ENCODE peak calls at places on chromosome 10, in four cellular contexts. One of them, this sample, is unnamed.

GRCh38 chr10:124990671-124991625 is 49.0 kb downstream of the ZRANB1 start:
- DNase-seq in K562: no peak
- DNase-seq in A549: no peak
- DNase-seq in GM12878: no peak
- DNase-seq in this sample: no peak

GRCh38 chr10:77927343-77928256 is 1.0 kb upstream of the DLG5 start:
- DNase-seq in GM12878: no peak
- DNase-seq in K562: no peak
- DNase-seq in A549: no peak
- DNase-seq in this sample: no peak

GRCh38 chr10:13528138-13528874 is 508 bp downstream of the BEND7 start:
- DNase-seq in K562: peak
- DNase-seq in A549: peak
- DNase-seq in GM12878: no peak
- DNase-seq in this sample: no peak

GRCh38 chr10:15510963-15511362 is 139.9 kb upstream of the FAM171A1 start:
- DNase-seq in A549: no peak
- DNase-seq in GM12878: no peak
- DNase-seq in K562: no peak
- DNase-seq in this sample: no peak

GRCh38 chr10:101829561-101830315 is 11.5 kb upstream of the OGA start:
- DNase-seq in GM12878: no peak
- DNase-seq in K562: peak
- DNase-seq in A549: no peak
- DNase-seq in this sample: no peak

GRCh38 chr10:98349508-98349922 is 65.5 kb downstream of the PYROXD2 start:
- DNase-seq in K562: no peak
- DNase-seq in A549: no peak
- DNase-seq in GM12878: no peak
- DNase-seq in this sample: no peak

GRCh38 chr10:81872206-81872605 is 2.8 kb upstream of the NRG3 start:
- DNase-seq in GM12878: no peak
- DNase-seq in A549: no peak
- DNase-seq in K562: no peak
- DNase-seq in this sample: no peak

GRCh38 chr10:75018873-75019272 is 92.6 kb upstream of the SAMD8 start:
- DNase-seq in GM12878: no peak
- DNase-seq in A549: no peak
- DNase-seq in K562: no peak
- DNase-seq in this sample: no peak

GRCh38 chr10:131311661-131312260 is at the start of gene TCERG1L:
- DNase-seq in GM12878: no peak
- DNase-seq in A549: no peak
- DNase-seq in K562: no peak
- DNase-seq in this sample: no peak

GRCh38 chr10:85319150-85319549 is 990.8 kb downstream of the CCSER2 start:
- DNase-seq in GM12878: no peak
- DNase-seq in A549: no peak
- DNase-seq in K562: no peak
- DNase-seq in this sample: no peak

GRCh38 chr10:72126184-72126871 is 38.0 kb upstream of the SPOCK2 start:
- DNase-seq in GM12878: no peak
- DNase-seq in K562: peak
- DNase-seq in A549: peak
- DNase-seq in this sample: peak

GRCh38 chr10:97090035-97090434 is 95.7 kb downstream of the SLIT1 start:
- DNase-seq in GM12878: no peak
- DNase-seq in K562: no peak
- DNase-seq in A549: no peak
- DNase-seq in this sample: no peak

GRCh38 chr10:103683851-103684250 is 171.5 kb downstream of the SH3PXD2A start:
- DNase-seq in A549: no peak
- DNase-seq in GM12878: no peak
- DNase-seq in K562: no peak
- DNase-seq in this sample: no peak

GRCh38 chr10:106224676-106225075 is 939.8 kb downstream of the SORCS1 start:
- DNase-seq in A549: no peak
- DNase-seq in K562: no peak
- DNase-seq in GM12878: no peak
- DNase-seq in this sample: no peak

GRCh38 chr10:71693377-71693776 is 26.2 kb downstream of the C10orf105 start:
- DNase-seq in A549: no peak
- DNase-seq in K562: no peak
- DNase-seq in GM12878: no peak
- DNase-seq in this sample: no peak

GRCh38 chr10:32417906-32418547 is 27.9 kb upstream of the CCDC7 start:
- DNase-seq in A549: no peak
- DNase-seq in GM12878: no peak
- DNase-seq in K562: no peak
- DNase-seq in this sample: no peak

GRCh38 chr10:101774589-101775272 is 1.2 kb downstream of the FGF8 start:
- DNase-seq in GM12878: no peak
- DNase-seq in A549: no peak
- DNase-seq in K562: no peak
- DNase-seq in this sample: no peak

GRCh38 chr10:132355754-132356153 is 23.8 kb downstream of the LRRC27 start:
- DNase-seq in GM12878: no peak
- DNase-seq in A549: no peak
- DNase-seq in K562: no peak
- DNase-seq in this sample: no peak

GRCh38 chr10:132356621-132357195 is 24.7 kb downstream of the LRRC27 start:
- DNase-seq in GM12878: no peak
- DNase-seq in A549: no peak
- DNase-seq in K562: no peak
- DNase-seq in this sample: no peak

GRCh38 chr10:132353456-132354355 is 21.7 kb downstream of the LRRC27 start:
- DNase-seq in K562: no peak
- DNase-seq in GM12878: no peak
- DNase-seq in A549: no peak
- DNase-seq in this sample: no peak

GRCh38 chr10:132355297-132355696 is 23.3 kb downstream of the LRRC27 start:
- DNase-seq in K562: no peak
- DNase-seq in GM12878: no peak
- DNase-seq in A549: no peak
- DNase-seq in this sample: no peak

DNA sequence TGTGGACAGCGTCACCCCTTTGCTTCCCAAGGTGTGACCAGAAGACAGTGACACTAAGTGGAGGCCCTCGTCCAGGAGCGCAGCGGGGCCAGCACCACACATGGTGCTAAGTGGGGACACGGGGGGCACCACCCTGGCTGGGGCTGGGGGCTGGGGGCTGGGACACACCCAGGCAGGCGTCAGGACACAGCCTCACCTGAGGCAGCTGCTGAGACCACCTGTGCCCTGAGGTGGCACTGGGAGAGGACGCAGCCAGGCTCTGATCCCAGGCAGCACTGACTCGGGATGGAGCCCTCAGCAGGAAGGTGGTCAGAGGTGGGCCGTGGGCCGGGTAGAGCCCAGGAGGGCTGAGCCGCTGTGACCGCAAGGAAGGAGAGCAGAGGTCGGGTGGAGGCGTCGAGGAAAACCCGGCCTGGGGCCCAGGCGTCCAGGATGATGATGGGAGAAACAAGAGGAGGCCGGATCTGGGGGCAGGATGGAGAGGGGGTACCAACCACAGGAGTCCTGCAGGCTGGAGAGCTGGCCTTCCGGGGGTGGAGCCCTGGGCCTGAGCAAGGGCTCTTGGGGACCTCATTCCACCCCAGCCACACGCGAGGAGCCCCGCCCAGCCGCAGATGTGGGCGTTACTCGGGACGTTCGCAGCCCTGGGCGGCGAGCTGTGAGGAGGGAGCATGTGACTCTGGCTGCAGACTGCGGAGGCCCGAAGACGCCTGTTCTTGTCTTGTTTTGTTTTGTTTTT is 22.5 kb downstream of the LRRC27 start:
- DNase-seq in A549: no peak
- DNase-seq in GM12878: no peak
- DNase-seq in K562: peak
- DNase-seq in this sample: no peak
- TF ChIP-seq POLR2AphosphoS2 in A549: no peak
- TF ChIP-seq POLR2AphosphoS2 in GM12878: no peak
- TF ChIP-seq POLR2AphosphoS2 in K562: no peak
- TF ChIP-seq POLR2AphosphoS2 in this sample: no peak

GRCh38 chr10:73576178-73576889 is 14.8 kb downstream of the USP54 start:
- DNase-seq in A549: no peak
- DNase-seq in GM12878: peak
- DNase-seq in K562: no peak
- DNase-seq in this sample: peak
- TF ChIP-seq POLR2AphosphoS2 in A549: no peak
- TF ChIP-seq POLR2AphosphoS2 in GM12878: no peak
- TF ChIP-seq POLR2AphosphoS2 in K562: no peak
- TF ChIP-seq POLR2AphosphoS2 in this sample: no peak

GRCh38 chr10:49082767-49083166 is 32.6 kb downstream of the VSTM4 start:
- DNase-seq in K562: no peak
- DNase-seq in GM12878: no peak
- DNase-seq in A549: no peak
- DNase-seq in this sample: no peak

GRCh38 chr10:49080071-49080470 is 35.3 kb downstream of the VSTM4 start:
- DNase-seq in GM12878: no peak
- DNase-seq in A549: no peak
- DNase-seq in K562: no peak
- DNase-seq in this sample: no peak

GRCh38 chr10:49080965-49081364 is 34.4 kb downstream of the VSTM4 start:
- DNase-seq in GM12878: no peak
- DNase-seq in A549: no peak
- DNase-seq in K562: no peak
- DNase-seq in this sample: no peak

GRCh38 chr10:49083256-49083655 is 32.1 kb downstream of the VSTM4 start:
- DNase-seq in A549: no peak
- DNase-seq in K562: no peak
- DNase-seq in GM12878: no peak
- DNase-seq in this sample: no peak

DNA sequence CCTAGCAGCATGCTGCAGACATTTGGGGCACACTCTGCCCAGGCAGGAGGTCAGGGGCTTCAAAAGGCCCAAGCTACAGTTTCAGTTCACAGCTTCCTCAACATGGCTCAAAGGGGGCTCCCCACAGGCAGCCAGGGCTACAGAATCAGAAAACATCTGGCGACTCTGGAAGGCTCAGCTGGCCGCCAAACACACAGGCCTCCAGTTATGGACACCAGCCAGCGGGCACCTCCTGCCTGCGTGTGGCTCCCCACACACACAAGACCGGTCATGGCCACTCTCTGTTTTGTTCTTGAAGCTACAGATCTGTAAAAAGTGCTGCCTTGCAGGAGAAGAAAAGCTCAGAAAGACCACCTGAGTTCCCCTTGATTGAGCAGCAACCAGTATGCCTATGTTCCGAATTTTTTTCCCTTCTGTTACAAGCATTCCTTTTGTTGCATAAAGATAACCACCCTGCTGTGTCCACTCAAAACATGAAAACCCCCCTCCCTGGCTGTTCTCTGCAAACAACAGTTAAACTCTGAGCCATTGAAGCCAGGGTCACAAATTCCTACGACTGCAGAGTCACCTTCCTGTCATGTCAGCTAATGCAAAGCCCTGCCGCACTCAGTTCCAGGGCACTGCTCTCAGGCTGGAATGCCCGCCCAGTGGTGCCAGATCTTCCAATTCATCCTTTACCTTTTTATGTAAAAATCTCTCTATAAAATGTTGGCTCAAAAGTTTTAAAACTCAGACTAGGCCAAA is 33.6 kb downstream of the VSTM4 start:
- DNase-seq in A549: no peak
- DNase-seq in GM12878: no peak
- DNase-seq in K562: no peak
- DNase-seq in this sample: peak
- TF ChIP-seq POLR2AphosphoS2 in A549: no peak
- TF ChIP-seq POLR2AphosphoS2 in GM12878: no peak
- TF ChIP-seq POLR2AphosphoS2 in K562: no peak
- TF ChIP-seq POLR2AphosphoS2 in this sample: no peak

GRCh38 chr10:63105811-63106755 is 27.0 kb upstream of the NRBF2 start:
- DNase-seq in GM12878: no peak
- DNase-seq in A549: no peak
- DNase-seq in K562: no peak
- DNase-seq in this sample: no peak
- TF ChIP-seq POLR2AphosphoS2 in GM12878: no peak
- TF ChIP-seq POLR2AphosphoS2 in A549: no peak
- TF ChIP-seq POLR2AphosphoS2 in K562: no peak
- TF ChIP-seq POLR2AphosphoS2 in this sample: no peak

GRCh38 chr10:33945051-33945450 is 610.6 kb upstream of the NRP1 start:
- DNase-seq in K562: no peak
- DNase-seq in GM12878: no peak
- DNase-seq in A549: no peak
- DNase-seq in this sample: no peak
- TF ChIP-seq POLR2AphosphoS2 in K562: no peak
- TF ChIP-seq POLR2AphosphoS2 in GM12878: no peak
- TF ChIP-seq POLR2AphosphoS2 in A549: no peak
- TF ChIP-seq POLR2AphosphoS2 in this sample: no peak

GRCh38 chr10:46523881-46524470 is 32.5 kb downstream of the GPRIN2 start:
- DNase-seq in GM12878: no peak
- DNase-seq in K562: no peak
- DNase-seq in A549: peak
- DNase-seq in this sample: no peak
- TF ChIP-seq POLR2AphosphoS2 in GM12878: no peak
- TF ChIP-seq POLR2AphosphoS2 in K562: no peak
- TF ChIP-seq POLR2AphosphoS2 in A549: no peak
- TF ChIP-seq POLR2AphosphoS2 in this sample: no peak

GRCh38 chr10:62528441-62528840 is 154.3 kb downstream of the ZNF365 start:
- DNase-seq in A549: no peak
- DNase-seq in K562: no peak
- DNase-seq in GM12878: peak
- DNase-seq in this sample: no peak
- TF ChIP-seq POLR2AphosphoS2 in A549: no peak
- TF ChIP-seq POLR2AphosphoS2 in K562: no peak
- TF ChIP-seq POLR2AphosphoS2 in GM12878: no peak
- TF ChIP-seq POLR2AphosphoS2 in this sample: no peak

DNA sequence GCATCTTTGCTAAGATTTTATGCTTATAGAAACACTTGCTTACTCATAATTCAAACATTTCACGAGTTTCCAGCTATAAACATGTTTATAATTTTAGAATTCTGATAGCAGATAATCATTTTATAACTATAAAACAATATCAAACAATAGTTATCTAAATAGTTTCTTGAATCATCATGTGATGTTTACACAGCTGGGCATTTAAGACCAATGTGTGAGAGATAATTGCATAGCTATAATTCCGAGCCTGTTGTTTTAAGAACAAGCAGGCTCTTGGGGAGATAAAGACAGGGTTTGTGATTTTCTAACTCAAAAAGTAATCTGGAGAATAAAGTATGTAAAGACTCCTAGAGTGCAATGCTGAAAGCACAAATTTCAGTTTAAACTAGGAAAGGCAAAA is 331.1 kb downstream of the LRRTM3 start:
- DNase-seq in GM12878: no peak
- DNase-seq in K562: no peak
- DNase-seq in A549: no peak
- DNase-seq in this sample: no peak
- TF ChIP-seq POLR2AphosphoS2 in GM12878: no peak
- TF ChIP-seq POLR2AphosphoS2 in K562: no peak
- TF ChIP-seq POLR2AphosphoS2 in A549: no peak
- TF ChIP-seq POLR2AphosphoS2 in this sample: no peak

GRCh38 chr10:94180576-94180975 is 182.2 kb downstream of the NOC3L start:
- DNase-seq in K562: no peak
- DNase-seq in A549: no peak
- DNase-seq in GM12878: no peak
- DNase-seq in this sample: no peak

GRCh38 chr10:94186722-94187121 is 176.0 kb downstream of the NOC3L start:
- DNase-seq in GM12878: no peak
- DNase-seq in A549: no peak
- DNase-seq in K562: no peak
- DNase-seq in this sample: no peak

GRCh38 chr10:94178475-94179251 is 184.1 kb downstream of the NOC3L start:
- DNase-seq in GM12878: no peak
- DNase-seq in A549: no peak
- DNase-seq in K562: no peak
- DNase-seq in this sample: no peak

GRCh38 chr10:94183666-94184264 is 179.0 kb downstream of the NOC3L start:
- DNase-seq in K562: no peak
- DNase-seq in GM12878: no peak
- DNase-seq in A549: no peak
- DNase-seq in this sample: no peak
- TF ChIP-seq POLR2AphosphoS2 in K562: no peak
- TF ChIP-seq POLR2AphosphoS2 in GM12878: no peak
- TF ChIP-seq POLR2AphosphoS2 in A549: no peak
- TF ChIP-seq POLR2AphosphoS2 in this sample: no peak

This sample was measured in HepG2.